ENCODE peak calls at places on chromosomes 13 and 19, in five cellular contexts. T is K562, O is progenitor cell of endocrine pancreas, X is BJ, Q is uterus. L is an unnamed sample.

GRCh38 chr19:50646074-50646807 is 3.0 kb upstream of the C19orf81 start:
- DNase-seq in T (peak; percentile 55), O (no peak), X (no peak), Q (no peak), L (no peak)

GRCh38 chr19:37227996-37228395 is 10.0 kb downstream of the ZNF383 start:
- DNase-seq in T (no peak), O (peak; percentile 23), X (no peak), Q (no peak), L (no peak)

GRCh38 chr19:19451429-19452240 is 46.2 kb downstream of the GATAD2A start:
- DNase-seq in T (no peak), O (no peak), X (no peak), Q (no peak), L (peak; percentile 57)

GRCh38 chr13:113599396-113599795 is 14.8 kb downstream of the TFDP1 start:
- DNase-seq in T (no peak), O (no peak), X (no peak), Q (no peak), L (no peak)

GRCh38 chr13:112179421-112179820 is 112.5 kb downstream of the SOX1 start:
- DNase-seq in T (no peak), O (no peak), X (no peak), Q (no peak), L (no peak)

GRCh38 chr19:6685962-6686627 is 16.1 kb upstream of the TNFSF14 start:
- DNase-seq in T (no peak), O (no peak), X (no peak), Q (no peak), L (no peak)

GRCh38 chr19:47595937-47596336 is 13.0 kb upstream of the BICRA start:
- DNase-seq in T (no peak), O (no peak), X (no peak), Q (no peak), L (no peak)

GRCh38 chr19:28022506-28022905 is 1190.4 kb downstream of the UQCRFS1 start:
- DNase-seq in T (no peak), O (no peak), X (no peak), Q (no peak), L (no peak)

GRCh38 chr19:29084266-29084665 is 128.7 kb downstream of the UQCRFS1 start:
- DNase-seq in T (peak; percentile 62), O (peak; percentile 19), X (no peak), Q (no peak), L (no peak)

GRCh38 chr13:74206061-74206561 is 71.9 kb upstream of the KLF12 start:
- DNase-seq in T (no peak), O (no peak), X (peak; percentile 68), Q (no peak), L (no peak)

GRCh38 chr13:43357435-43358065 is 334.2 kb downstream of the DNAJC15 start:
- DNase-seq in T (no peak), O (no peak), X (no peak), Q (no peak), L (no peak)

GRCh38 chr13:43355774-43356173 is 332.4 kb downstream of the DNAJC15 start:
- DNase-seq in T (no peak), O (no peak), X (no peak), Q (no peak), L (no peak)

GRCh38 chr13:43354147-43354945 is 331.0 kb downstream of the DNAJC15 start:
- DNase-seq in T (no peak), O (no peak), X (no peak), Q (no peak), L (no peak)

GRCh38 chr13:43359536-43359935 is 336.1 kb downstream of the DNAJC15 start:
- DNase-seq in T (no peak), O (no peak), X (no peak), Q (no peak), L (no peak)

GRCh38 chr13:43356566-43356965 is 333.2 kb downstream of the DNAJC15 start:
- DNase-seq in T (no peak), O (no peak), X (no peak), Q (no peak), L (no peak)
- TF ChIP-seq CTCF in T (no peak), O (no peak), X (no peak), Q (no peak), L (no peak)

GRCh38 chr19:43560687-43561086 is 14.6 kb downstream of the XRCC1 start:
- DNase-seq in T (peak; percentile 67), O (no peak), X (no peak), Q (no peak), L (no peak)
- TF ChIP-seq CTCF in T (peak; percentile 52), O (no peak), X (no peak), Q (no peak), L (no peak)

GRCh38 chr13:99352351-99353271 is 45.4 kb upstream of the GPR183 start:
- DNase-seq in T (no peak), O (no peak), X (no peak), Q (no peak), L (no peak)

GRCh38 chr13:99353836-99354235 is 46.6 kb upstream of the GPR183 start:
- DNase-seq in T (no peak), O (no peak), X (no peak), Q (no peak), L (no peak)

GRCh38 chr13:99350191-99350590 is 43.0 kb upstream of the GPR183 start:
- DNase-seq in T (no peak), O (no peak), X (no peak), Q (no peak), L (no peak)

GRCh38 chr13:99354371-99354951 is 47.3 kb upstream of the GPR183 start:
- DNase-seq in T (no peak), O (no peak), X (no peak), Q (no peak), L (peak; percentile 30)

GRCh38 chr13:99351772-99352171 is 44.6 kb upstream of the GPR183 start:
- DNase-seq in T (no peak), O (no peak), X (no peak), Q (no peak), L (peak; percentile 22)
- TF ChIP-seq CTCF in T (no peak), O (no peak), X (no peak), Q (no peak), L (no peak)

DNA sequence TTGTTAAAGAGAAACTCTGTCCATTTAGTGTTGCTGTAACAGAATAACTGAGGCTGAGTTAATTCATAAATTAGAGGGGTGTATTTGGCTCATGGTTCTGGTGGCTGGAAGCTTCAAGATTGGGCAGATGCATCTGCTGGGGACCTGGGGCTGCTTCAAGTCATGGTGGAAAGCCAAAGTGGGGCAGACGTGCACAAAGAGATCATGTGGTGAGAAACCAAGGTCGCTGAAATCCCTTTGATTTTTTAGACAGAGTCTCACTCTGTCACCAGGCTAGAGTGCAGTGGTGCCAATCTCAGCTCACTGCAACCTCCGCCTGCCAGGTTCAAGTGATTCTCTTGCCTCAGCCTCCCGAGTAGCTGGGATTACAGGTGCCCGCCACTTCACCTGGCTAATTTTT is 46.0 kb downstream of the RCBTB2 start:
- DNase-seq in T (no peak), O (no peak), X (no peak), Q (no peak), L (no peak)
- TF ChIP-seq CTCF in T (no peak), O (no peak), X (no peak), Q (no peak), L (no peak)

DNA sequence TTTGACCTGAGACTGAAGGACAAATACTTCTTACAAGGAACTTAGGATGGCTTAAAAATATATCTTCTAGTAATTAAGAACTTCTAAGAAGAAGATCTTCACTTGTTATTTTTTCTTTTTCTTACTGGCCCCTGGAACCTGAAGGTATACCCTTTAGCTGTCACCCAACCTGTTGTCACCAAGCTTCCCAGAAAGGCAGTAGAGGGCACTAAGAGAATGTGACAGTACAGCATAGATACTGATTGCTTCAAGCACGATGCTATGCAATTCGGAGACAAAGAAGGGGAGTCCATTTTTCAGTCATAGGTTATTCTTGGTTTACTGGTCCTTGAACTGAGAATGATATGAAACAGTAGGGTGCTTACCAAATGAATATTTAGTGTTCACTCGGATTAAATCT is 208.3 kb upstream of the PCDH9 start:
- DNase-seq in T (no peak), O (no peak), X (no peak), Q (no peak), L (no peak)
- TF ChIP-seq CTCF in T (peak; percentile 30), O (no peak), X (no peak), Q (no peak), L (no peak)

GRCh38 chr19:30376826-30377425 is 4.7 kb downstream of the ZNF536 start:
- DNase-seq in T (no peak), O (no peak), X (no peak), Q (no peak), L (no peak)
- TF ChIP-seq CTCF in T (no peak), O (no peak), X (no peak), Q (no peak), L (no peak)